ENCODE peak calls at places on chromosomes 6 and 20, in six cellular contexts. U, R, Y, K, V and Q are unnamed samples. For H3K4me1, the result is how much of the 10 kb centered on the place peaks cover.

GRCh38 chr6:164151161-164151728 is 736.7 kb downstream of the QKI start:
- DNase-seq in U (no peak), R (peak), Y (no peak), K (no peak), V (no peak), Q (no peak)

GRCh38 chr20:13672657-13673056 is 33.9 kb upstream of the TASP1 start:
- DNase-seq in U (no peak), R (no peak), Y (no peak), K (no peak), V (no peak), Q (no peak)

GRCh38 chr6:29516108-29516507 is 28.4 kb upstream of the MAS1L start:
- DNase-seq in U (peak), R (no peak), Y (peak), K (peak), V (peak), Q (no peak)

GRCh38 chr6:14060971-14061370 is 56.6 kb upstream of the CD83 start:
- DNase-seq in U (no peak), R (no peak), Y (no peak), K (no peak), V (no peak), Q (no peak)

GRCh38 chr20:51715028-51715872 is 52.9 kb downstream of the ATP9A start:
- DNase-seq in U (no peak), R (no peak), Y (no peak), K (no peak), V (no peak), Q (no peak)

GRCh38 chr20:58763076-58763475 is 70.5 kb downstream of the NPEPL1 start:
- DNase-seq in U (no peak), R (no peak), Y (no peak), K (no peak), V (no peak), Q (no peak)

GRCh38 chr6:70459235-70459634 is 45.9 kb downstream of the FAM135A start:
- DNase-seq in U (no peak), R (no peak), Y (no peak), K (no peak), V (no peak), Q (no peak)

GRCh38 chr6:99545442-99545841 is 23.0 kb downstream of the CCNC start:
- DNase-seq in U (no peak), R (no peak), Y (no peak), K (no peak), V (no peak), Q (no peak)

GRCh38 chr6:111985202-111985731 is 68.6 kb upstream of the CCN6 start:
- DNase-seq in U (peak), R (no peak), Y (peak), K (peak), V (no peak), Q (no peak)

GRCh38 chr20:51132286-51132810 is 109.4 kb upstream of the KCNG1 start:
- DNase-seq in U (no peak), R (no peak), Y (peak), K (peak), V (no peak), Q (no peak)

GRCh38 chr6:118787746-118788419 is 106.1 kb upstream of the ASF1A start:
- DNase-seq in U (no peak), R (no peak), Y (peak), K (no peak), V (no peak), Q (no peak)

GRCh38 chr6:7914311-7914710 is 3.7 kb upstream of the TXNDC5 start:
- DNase-seq in U (no peak), R (no peak), Y (no peak), K (no peak), V (no peak), Q (peak)

GRCh38 chr6:7917729-7918128 is 7.1 kb upstream of the TXNDC5 start:
- DNase-seq in U (no peak), R (no peak), Y (no peak), K (no peak), V (no peak), Q (peak)

GRCh38 chr6:7914991-7915789 is 4.6 kb upstream of the TXNDC5 start:
- DNase-seq in U (no peak), R (no peak), Y (peak), K (peak), V (no peak), Q (peak)

GRCh38 chr6:7918403-7918802 is 7.8 kb upstream of the TXNDC5 start:
- DNase-seq in U (no peak), R (no peak), Y (no peak), K (no peak), V (no peak), Q (no peak)

GRCh38 chr6:7916959-7917358 is 6.4 kb upstream of the TXNDC5 start:
- DNase-seq in U (no peak), R (no peak), Y (no peak), K (no peak), V (no peak), Q (peak)
- H3K4me2 ChIP-seq in U (no peak), R (no peak), Y (no peak), K (no peak), V (no peak), Q (peak)

GRCh38 chr6:10837009-10837691 is 1.2 kb downstream of the MAK start:
- DNase-seq in U (peak), R (peak), Y (peak), K (no peak), V (no peak), Q (no peak)
- H3K4me3 ChIP-seq in U (peak), R (peak), Y (peak), K (peak), V (peak), Q (peak)

GRCh38 chr6:109445382-109445781 is 4.9 kb downstream of the SMPD2 start:
- DNase-seq in U (no peak), R (no peak), Y (peak), K (no peak), V (no peak), Q (no peak)

GRCh38 chr6:109447087-109447486 is 6.6 kb downstream of the SMPD2 start:
- DNase-seq in U (no peak), R (no peak), Y (no peak), K (no peak), V (no peak), Q (no peak)

GRCh38 chr6:109446541-109446940 is 6.0 kb downstream of the SMPD2 start:
- DNase-seq in U (no peak), R (no peak), Y (no peak), K (no peak), V (no peak), Q (no peak)

GRCh38 chr6:109447878-109448555 is 7.5 kb downstream of the SMPD2 start:
- DNase-seq in U (no peak), R (no peak), Y (no peak), K (no peak), V (peak), Q (no peak)

GRCh38 chr6:109446072-109446471 is 5.5 kb downstream of the SMPD2 start:
- DNase-seq in U (no peak), R (no peak), Y (no peak), K (no peak), V (no peak), Q (no peak)
- H3K4me1 ChIP-seq in U (under half), R (under half), Y (under half), K (under half), V (under half), Q (under half)

DNA sequence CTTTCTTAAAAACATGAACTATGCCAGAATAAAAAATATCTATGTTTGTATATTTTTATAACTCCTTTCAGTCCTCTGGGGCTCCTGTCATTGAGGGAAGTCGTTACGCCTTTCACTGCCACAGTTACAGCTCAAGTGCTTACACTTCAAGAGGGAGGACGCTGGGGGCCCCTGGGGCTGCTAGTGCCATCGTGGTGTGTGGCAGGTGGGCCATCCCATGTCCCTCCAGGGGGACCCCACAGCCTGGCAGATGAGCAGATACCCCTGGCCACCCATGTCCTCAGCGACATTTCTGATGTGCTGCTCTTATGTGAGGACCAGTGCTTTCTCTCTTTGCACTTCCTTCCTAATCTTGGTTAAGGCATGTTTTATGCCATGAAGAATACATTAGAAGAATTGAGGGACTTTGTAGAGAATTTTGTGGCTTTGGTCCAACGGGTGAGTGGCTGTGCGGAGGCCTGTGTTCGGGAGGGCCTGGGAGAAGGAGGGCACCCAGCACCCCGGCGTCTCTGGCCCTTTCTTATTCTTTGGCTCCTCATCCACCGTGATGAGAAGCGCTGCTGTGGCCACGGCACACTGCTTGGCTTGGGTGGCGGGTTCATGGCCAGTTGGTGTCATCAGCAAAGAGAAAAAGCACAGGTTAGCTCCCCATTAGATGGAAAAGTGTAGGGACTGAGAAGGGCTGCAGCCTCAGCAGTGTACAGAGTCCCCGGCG is 38.3 kb upstream of the SYNJ2 start:
- DNase-seq in U (no peak), R (no peak), Y (no peak), K (no peak), V (no peak), Q (no peak)
- H3K4me2 ChIP-seq in U (no peak), R (no peak), Y (no peak), K (no peak), V (no peak), Q (no peak)

DNA sequence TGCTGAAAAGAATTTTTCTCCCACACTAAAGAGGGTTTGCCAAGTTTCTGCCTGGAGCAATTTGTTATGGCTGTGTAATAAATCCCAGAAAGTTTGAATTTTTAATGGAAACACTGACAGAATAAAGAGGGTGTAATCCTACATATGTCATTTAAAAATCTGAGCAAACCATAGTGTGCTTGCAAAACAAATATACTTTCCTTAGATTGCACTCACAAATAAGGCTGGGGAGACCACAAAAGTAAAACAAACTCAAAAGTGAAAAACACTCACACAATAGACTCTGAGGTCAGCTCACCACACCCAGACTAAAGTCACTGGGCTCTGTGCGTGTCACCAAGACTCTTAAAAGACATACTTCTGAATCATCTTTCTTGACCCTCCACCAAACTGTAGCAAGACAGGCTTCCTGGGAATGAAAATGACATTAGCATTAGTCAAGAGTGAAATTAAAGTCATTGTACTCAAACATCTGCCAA is 4.8 kb upstream of the ATXN1 start:
- DNase-seq in U (peak), R (no peak), Y (peak), K (peak), V (peak), Q (no peak)
- H3K4me3 ChIP-seq in U (no peak), R (no peak), Y (peak), K (no peak), V (no peak), Q (no peak)

GRCh38 chr20:17972121-17972520 is 3.3 kb downstream of the MGME1 start:
- DNase-seq in U (no peak), R (no peak), Y (no peak), K (peak), V (no peak), Q (no peak)

GRCh38 chr20:17968366-17969275 is at the start of the genes MGME1 and SNX5:
- DNase-seq in U (peak), R (peak), Y (peak), K (peak), V (peak), Q (peak)

GRCh38 chr20:17969884-17970409 is 1.1 kb downstream of the MGME1 start:
- DNase-seq in U (peak), R (peak), Y (peak), K (peak), V (no peak), Q (peak)

GRCh38 chr20:17969276-17969883 is 562 bp downstream of the MGME1 start:
- DNase-seq in U (peak), R (peak), Y (peak), K (no peak), V (peak), Q (peak)

GRCh38 chr20:17971571-17972013 is 2.8 kb downstream of the MGME1 start:
- DNase-seq in U (peak), R (peak), Y (peak), K (peak), V (no peak), Q (no peak)
- H3K4me1 ChIP-seq in U (under half), R (under half), Y (under half), K (under half), V (under half), Q (under half)

GRCh38 chr20:43686820-43687219 is 19.9 kb downstream of the MYBL2 start:
- DNase-seq in U (no peak), R (no peak), Y (no peak), K (no peak), V (no peak), Q (no peak)

GRCh38 chr20:43681468-43681942 is 14.6 kb downstream of the MYBL2 start:
- DNase-seq in U (no peak), R (peak), Y (peak), K (no peak), V (no peak), Q (peak)

GRCh38 chr20:43680976-43681375 is 14.1 kb downstream of the MYBL2 start:
- DNase-seq in U (no peak), R (no peak), Y (peak), K (no peak), V (no peak), Q (peak)

GRCh38 chr20:43682446-43682845 is 15.5 kb downstream of the MYBL2 start:
- DNase-seq in U (no peak), R (no peak), Y (no peak), K (no peak), V (no peak), Q (no peak)

DNA sequence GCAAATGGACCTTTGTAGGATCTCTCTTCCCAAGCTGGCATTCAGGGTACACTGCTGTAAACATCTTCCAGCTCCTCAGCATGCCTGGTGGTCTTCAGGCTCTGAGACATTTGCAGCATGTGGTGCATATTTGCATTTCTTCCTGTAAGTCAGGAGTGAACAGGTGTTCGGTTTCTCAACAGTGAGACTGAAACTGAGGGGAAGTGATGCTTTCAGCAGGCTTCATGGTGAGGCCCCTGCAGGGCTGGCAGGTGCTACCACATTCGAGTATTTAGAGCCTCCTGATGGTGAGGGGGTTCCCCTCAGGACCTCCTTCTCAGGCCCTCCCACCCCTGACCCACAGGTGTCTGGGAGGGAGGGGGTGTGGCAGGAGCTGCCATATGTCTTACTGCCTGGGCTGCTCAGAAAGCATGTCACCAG is 15.1 kb downstream of the MYBL2 start:
- DNase-seq in U (no peak), R (no peak), Y (no peak), K (no peak), V (no peak), Q (peak)
- H3K4me2 ChIP-seq in U (no peak), R (no peak), Y (no peak), K (no peak), V (no peak), Q (peak)

DNA sequence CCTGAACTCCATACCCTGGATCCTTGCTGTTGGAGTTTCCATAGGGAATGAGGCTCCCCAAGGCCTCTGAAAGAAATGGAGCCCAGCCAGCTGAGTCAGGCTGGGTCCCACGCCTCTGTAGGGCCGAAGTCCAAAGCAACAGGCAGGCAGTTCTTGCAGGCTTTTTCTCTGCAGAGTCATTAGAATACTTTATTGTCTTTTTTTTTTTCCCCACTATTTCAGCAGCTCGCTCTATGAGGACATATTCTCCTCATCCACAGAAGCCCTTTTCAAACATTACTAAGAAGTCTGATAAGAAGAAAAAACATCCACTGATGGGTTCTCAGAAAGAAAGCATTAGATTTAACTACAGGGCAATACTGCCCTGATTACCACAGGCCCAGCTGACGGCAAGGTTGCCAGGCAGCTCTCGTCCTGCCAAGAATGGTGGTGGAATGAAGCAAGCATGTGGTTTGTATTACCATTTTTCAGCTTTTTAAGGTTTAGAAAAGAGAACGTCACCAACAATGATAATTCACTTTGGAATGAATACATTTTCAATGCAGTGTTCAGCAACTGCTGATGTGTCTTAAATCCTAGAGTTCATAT is 223.4 kb upstream of the CITED2 start:
- DNase-seq in U (peak), R (peak), Y (peak), K (peak), V (peak), Q (no peak)
- H3K4me3 ChIP-seq in U (no peak), R (no peak), Y (peak), K (no peak), V (no peak), Q (no peak)